ENCODE peak calls at places on chromosomes 4 and X, in ten cellular contexts. Z is cardiac muscle cell; K is cerebellar cortex; T is NCI-H1694; I is WTC11; Q is fibroblast of mammary gland; O is activated CD8-positive, alpha-beta memory T cell treated with anti-CD3 and anti-CD28 coated beads, Interleukin-2, amount 50 U/mL, for 48 hours; B is heart right ventricle; E is mucosa of descending colon; J is pancreas. G is an unnamed sample.

GRCh38 chr4:138749303-138749702 is 266.3 kb upstream of the NOCT start:
- DNase-seq in Z (peak), K (no peak), T (no peak), I (no peak), Q (peak), O (no peak), B (peak), E (no peak), J (no peak), G (no peak)

GRCh38 chr4:26992657-26993361 is 132.2 kb downstream of the STIM2 start:
- DNase-seq in Z (peak), K (peak), T (no peak), I (no peak), Q (peak), O (no peak), B (peak), E (no peak), J (no peak), G (no peak)

GRCh38 chr4:11471613-11472012 is 42.9 kb upstream of the HS3ST1 start:
- DNase-seq in Z (peak), K (no peak), T (no peak), I (no peak), Q (no peak), O (no peak), B (peak), E (no peak), J (no peak), G (peak)

GRCh38 chr4:168528131-168528949 is 31.5 kb downstream of the PALLD start:
- DNase-seq in Z (peak), K (no peak), T (no peak), I (no peak), Q (peak), O (no peak), B (no peak), E (no peak), J (no peak), G (no peak)

GRCh38 chr4:102390438-102390837 is 45.2 kb upstream of the SLC39A8 start:
- DNase-seq in Z (peak), K (no peak), T (no peak), I (no peak), Q (peak), O (no peak), B (no peak), E (no peak), J (no peak), G (no peak)

GRCh38 chrX:7068939-7069367 is 78.6 kb upstream of the STS start:
- DNase-seq in Z (peak), K (no peak), T (no peak), I (peak), Q (no peak), O (no peak), B (no peak), E (no peak), J (no peak), G (peak)

GRCh38 chr4:24118031-24118430 is 228.2 kb upstream of the PPARGC1A start:
- DNase-seq in Z (no peak), K (peak), T (no peak), I (no peak), Q (no peak), O (no peak), B (no peak), E (no peak), J (no peak), G (no peak)

GRCh38 chr4:103375278-103375677 is 177.1 kb upstream of the CENPE start:
- DNase-seq in Z (peak), K (no peak), T (no peak), I (no peak), Q (peak), O (no peak), B (no peak), E (no peak), J (no peak), G (no peak)

GRCh38 chr4:166021617-166022016 is 148.6 kb downstream of the TLL1 start:
- DNase-seq in Z (no peak), K (peak), T (no peak), I (no peak), Q (no peak), O (no peak), B (no peak), E (no peak), J (no peak), G (no peak)

GRCh38 chrX:106726485-106727437 is at the start of gene RNF128:
- DNase-seq in Z (peak), K (peak), T (no peak), I (peak), Q (peak), O (peak), B (peak), E (peak), J (peak), G (peak)

GRCh38 chrX:32530802-32531403 is 680.4 kb downstream of the DMD start:
- DNase-seq in Z (peak), K (peak), T (peak), I (no peak), Q (peak), O (no peak), B (no peak), E (no peak), J (no peak), G (no peak)

GRCh38 chrX:76454456-76454927 is 27.0 kb downstream of the MAGEE1 start:
- DNase-seq in Z (peak), K (peak), T (peak), I (peak), Q (peak), O (no peak), B (no peak), E (no peak), J (no peak), G (no peak)

GRCh38 chr4:102449751-102450352 is 51.3 kb upstream of the NFKB1 start:
- DNase-seq in Z (peak), K (peak), T (peak), I (peak), Q (peak), O (no peak), B (peak), E (no peak), J (peak), G (peak)

GRCh38 chrX:71923516-71923915 is 12.9 kb downstream of the NHSL2 start:
- DNase-seq in Z (peak), K (no peak), T (peak), I (no peak), Q (peak), O (no peak), B (no peak), E (no peak), J (no peak), G (no peak)

GRCh38 chr4:24476209-24476781 is 108.1 kb downstream of the DHX15 start:
- DNase-seq in Z (peak), K (peak), T (no peak), I (no peak), Q (peak), O (no peak), B (no peak), E (no peak), J (no peak), G (no peak)

GRCh38 chr4:111666826-111667360 is 478.4 kb upstream of the FAM241A start:
- DNase-seq in Z (no peak), K (no peak), T (no peak), I (no peak), Q (no peak), O (no peak), B (no peak), E (no peak), J (no peak), G (no peak)

GRCh38 chr4:111963158-111963557 is 182.1 kb upstream of the FAM241A start:
- DNase-seq in Z (no peak), K (no peak), T (no peak), I (no peak), Q (no peak), O (no peak), B (no peak), E (no peak), J (no peak), G (no peak)

GRCh38 chrX:56853436-56853835 is 124.4 kb downstream of the NBDY start:
- DNase-seq in Z (no peak), K (no peak), T (no peak), I (no peak), Q (no peak), O (no peak), B (no peak), E (no peak), J (no peak), G (no peak)

GRCh38 chr4:113086172-113086695 is 36.8 kb downstream of the ANK2 start:
- DNase-seq in Z (peak), K (no peak), T (no peak), I (no peak), Q (peak), O (no peak), B (no peak), E (no peak), J (no peak), G (no peak)

GRCh38 chr4:1218892-1219552 is 29.9 kb downstream of the CTBP1 start:
- DNase-seq in Z (no peak), K (no peak), T (no peak), I (no peak), Q (no peak), O (no peak), B (no peak), E (no peak), J (no peak), G (no peak)

GRCh38 chr4:118284169-118284568 is 68.6 kb downstream of the PRSS12 start:
- DNase-seq in Z (no peak), K (no peak), T (no peak), I (no peak), Q (peak), O (no peak), B (no peak), E (no peak), J (no peak), G (no peak)

GRCh38 chr4:3783691-3784306 is 17.6 kb downstream of the ADRA2C start:
- DNase-seq in Z (no peak), K (peak), T (no peak), I (peak), Q (no peak), O (no peak), B (no peak), E (no peak), J (no peak), G (no peak)